ENCODE peak calls at places on chromosome 1, in eight cellular contexts. S is CD4-positive, alpha-beta T cell; X is T-cell; M is AG08395; F is activated CD4-positive, alpha-beta T cell treated with anti-CD3 and anti-CD28 coated beads for 4 hours; K is activated naive CD8-positive, alpha-beta T cell treated with anti-CD3 and anti-CD28 coated beads, Interleukin-2, amount 50 U/mL, for 24 hours; B is gastrocnemius medialis; D is H7. C is an unnamed sample.
A peak's percentile ranks its signal among the peaks of the same experiment; 100 is the strongest.

GRCh38 chr1:161962094-161962887 is 61.4 kb downstream of the OLFML2B start:
- DNase-seq in B (no peak), K (peak; percentile 28), X (no peak), M (peak; percentile 78), D (no peak), F (peak; percentile 35), S (no peak), C (no peak)

GRCh38 chr1:245298781-245299180 is 144.0 kb downstream of the KIF26B start:
- DNase-seq in F (no peak), B (no peak), S (no peak), K (no peak), X (no peak), M (peak; percentile 88), D (no peak), C (no peak)

GRCh38 chr1:156445789-156446263 is 54.7 kb downstream of the MEF2D start:
- DNase-seq in D (peak; percentile 88), M (peak; percentile 88), B (peak; percentile 72), F (peak; percentile 73), X (peak; percentile 65), S (peak; percentile 72), K (peak; percentile 86), C (peak; percentile 89)

GRCh38 chr1:10494754-10495474 is 20.2 kb downstream of the PEX14 start:
- DNase-seq in D (peak; percentile 89), X (peak; percentile 73), F (peak; percentile 68), B (peak; percentile 48), M (peak; percentile 89), S (peak; percentile 72), K (peak; percentile 89), C (peak; percentile 81)

GRCh38 chr1:211737115-211738035 is 62.0 kb upstream of the NEK2 start:
- DNase-seq in K (no peak), X (no peak), M (no peak), D (no peak), B (no peak), F (no peak), S (no peak), C (no peak)

GRCh38 chr1:203274603-203275381 is 30.5 kb upstream of the BTG2 start:
- DNase-seq in F (no peak), M (no peak), S (no peak), X (no peak), B (peak; percentile 92), D (no peak), K (no peak), C (no peak)

GRCh38 chr1:234581063-234581714 is 28.8 kb downstream of the IRF2BP2 start:
- DNase-seq in D (no peak), B (no peak), S (no peak), K (no peak), F (no peak), X (no peak), M (no peak), C (no peak)

GRCh38 chr1:239909894-239910293 is 181.8 kb upstream of the FMN2 start:
- DNase-seq in X (no peak), S (no peak), M (peak; percentile 89), F (no peak), B (peak; percentile 53), K (no peak), D (no peak), C (peak; percentile 46)

C was measured in neural progenitor cell.